ENCODE peak calls at places on chromosomes 6 and 20, in six cellular contexts. P is posterior cingulate gyrus; J is M059J; B is NCI-H1105; G is activated CD4-positive, alpha-beta T cell treated with anti-CD3 and anti-CD28 coated beads, Interleukin-2, amount 50 U/mL, for 4 hours; Q is AG10803. A is an unnamed sample.

GRCh38 chr6:37347177-37348145 is 6.3 kb upstream of the RNF8 start:
- DNase-seq in P (no peak), J (no peak), B (no peak), G (no peak), Q (no peak), A (no peak)

GRCh38 chr20:20368414-20369352 is 779 bp downstream of the INSM1 start:
- DNase-seq in P (no peak), J (peak), B (peak), G (no peak), Q (no peak), A (no peak)

GRCh38 chr6:123546537-123546936 is 90.2 kb downstream of the TRDN start:
- DNase-seq in P (no peak), J (no peak), B (no peak), G (no peak), Q (no peak), A (no peak)

GRCh38 chr6:79634491-79634890 is 3.4 kb downstream of the SH3BGRL2 start:
- DNase-seq in P (no peak), J (no peak), B (no peak), G (no peak), Q (no peak), A (no peak)

GRCh38 chr20:17614176-17614811 is 44.4 kb downstream of the DSTN start:
- DNase-seq in P (peak), J (peak), B (no peak), G (no peak), Q (peak), A (peak)

GRCh38 chr6:33161354-33162320 is 30.6 kb downstream of the COL11A2 start:
- DNase-seq in P (peak), J (peak), B (peak), G (peak), Q (peak), A (peak)

GRCh38 chr6:15491986-15492269 is 170.9 kb downstream of the DTNBP1 start:
- DNase-seq in P (no peak), J (no peak), B (no peak), G (no peak), Q (no peak), A (no peak)

GRCh38 chr20:44736170-44737021 is 9.3 kb upstream of the KCNK15 start:
- DNase-seq in P (peak), J (peak), B (peak), G (no peak), Q (peak), A (peak)

GRCh38 chr6:168016756-168017525 is 19.5 kb downstream of the KIF25 start:
- DNase-seq in P (no peak), J (peak), B (no peak), G (no peak), Q (no peak), A (no peak)

GRCh38 chr20:13270211-13270610 is 49.1 kb downstream of the ISM1 start:
- DNase-seq in P (no peak), J (no peak), B (no peak), G (no peak), Q (no peak), A (no peak)